ENCODE peak calls at places on chromosomes 7 and 10, in nine cellular contexts. O, L, R, W, H, Z, F, B and C are unnamed samples.

GRCh38 chr10:79342295-79342761 is 4.9 kb upstream of the PPIF start:
- DNase-seq in R (no peak), O (no peak), F (no peak), Z (no peak), L (no peak), W (no peak), H (no peak), B (no peak), C (no peak)

GRCh38 chr10:43251664-43252165 is 15.2 kb downstream of the RASGEF1A start:
- DNase-seq in W (no peak), F (no peak), B (no peak), Z (no peak), L (no peak), R (no peak), O (no peak), H (no peak), C (no peak)

GRCh38 chr10:63697956-63698814 is 177.0 kb downstream of the REEP3 start:
- DNase-seq in H (no peak), R (peak; percentile 25), L (no peak), F (no peak), Z (no peak), B (no peak), W (no peak), O (no peak), C (no peak)

GRCh38 chr7:32378991-32379390 is 111.2 kb downstream of the LSM5 start:
- DNase-seq in L (no peak), O (no peak), H (peak; percentile 17), W (no peak), Z (no peak), R (no peak), B (no peak), F (no peak), C (no peak)

GRCh38 chr10:22381262-22381661 is 36.0 kb downstream of the SPAG6 start:
- DNase-seq in R (no peak), F (no peak), L (no peak), B (no peak), O (no peak), H (no peak), W (no peak), Z (no peak), C (no peak)

GRCh38 chr10:33306756-33307519 is 27.5 kb downstream of the NRP1 start:
- DNase-seq in B (peak; percentile 42), Z (no peak), O (peak; percentile 80), W (peak; percentile 79), H (no peak), F (peak; percentile 76), L (no peak), R (no peak), C (peak; percentile 34)

GRCh38 chr7:31882187-31882586 is 188.0 kb downstream of the PDE1C start:
- DNase-seq in Z (no peak), B (no peak), F (peak; percentile 41), O (no peak), R (no peak), H (peak; percentile 56), L (no peak), W (no peak), C (peak; percentile 53)

GRCh38 chr7:131007439-131008330 is 273.7 kb upstream of the KLF14 start:
- DNase-seq in W (peak; percentile 79), B (peak; percentile 74), R (no peak), L (peak; percentile 39), Z (peak; percentile 39), F (peak; percentile 93), H (peak; percentile 89), O (peak; percentile 79), C (peak; percentile 84)

GRCh38 chr10:98257961-98258360 is 10.0 kb downstream of the LOXL4 start:
- DNase-seq in F (no peak), R (no peak), O (no peak), H (no peak), L (no peak), B (no peak), W (no peak), Z (no peak), C (no peak)

GRCh38 chr7:84677386-84677785 is 482.8 kb upstream of the SEMA3A start:
- DNase-seq in H (no peak), R (no peak), L (no peak), O (peak; percentile 23), B (no peak), Z (no peak), F (no peak), W (no peak), C (no peak)